ENCODE peak calls at places on chromosome X, in eight cellular contexts. E is RCC 7860, I is NCI-H1105, S is NCI-H1694 treated with DMSO at 0.1 percent for 48 hours, T is GM04504, Z is H9, Y is NCI-H460, W is PC-3. Q is an unnamed sample.

GRCh38 chrX:125004799-125005198 is 314.9 kb upstream of the TEX13C start:
- DNase-seq in Y (peak; percentile 1), S (no peak), I (no peak), E (no peak), T (no peak), Z (no peak), W (peak; percentile 4), Q (no peak)

GRCh38 chrX:56232221-56233082 is at the start of gene KLF8:
- DNase-seq in Z (peak; percentile 77), W (no peak), Y (peak; percentile 6), T (no peak), E (no peak), S (no peak), I (no peak), Q (peak; percentile 54)

GRCh38 chrX:22365460-22365859 is 92.7 kb downstream of the CBLL2 start:
- DNase-seq in T (peak; percentile 24), W (peak; percentile 98), E (peak; percentile 90), S (no peak), Z (no peak), Y (no peak), I (no peak), Q (no peak)

GRCh38 chrX:120790118-120790517 is 85.5 kb downstream of the CT47B1 start:
- DNase-seq in Z (peak; percentile 27), W (peak; percentile 86), E (peak; percentile 22), I (peak; percentile 26), S (peak; percentile 53), T (peak; percentile 61), Y (peak; percentile 60), Q (no peak)

GRCh38 chrX:2614911-2615310 is 76.2 kb upstream of the CD99 start:
- DNase-seq in I (no peak), S (no peak), W (peak; percentile 35), Z (no peak), T (peak; percentile 74), E (no peak), Y (no peak), Q (no peak)

GRCh38 chrX:63746278-63746677 is 38.7 kb downstream of the ARHGEF9 start:
- DNase-seq in E (no peak), Y (no peak), T (no peak), S (no peak), W (no peak), I (no peak), Z (no peak), Q (no peak)

GRCh38 chrX:16160729-16161128 is 6.6 kb upstream of the MAGEB17 start:
- DNase-seq in E (peak; percentile 95), Z (no peak), W (peak; percentile 93), Y (no peak), I (no peak), T (peak; percentile 68), S (no peak), Q (no peak)

GRCh38 chrX:115266300-115266699 is 23.2 kb upstream of the LUZP4 start:
- DNase-seq in Y (no peak), E (no peak), Z (no peak), W (no peak), I (peak; percentile 0), T (no peak), S (no peak), Q (no peak)

GRCh38 chrX:72306085-72306801 is 529 bp upstream of the CITED1 start:
- DNase-seq in T (no peak), Z (no peak), I (no peak), E (no peak), W (peak; percentile 22), Y (no peak), S (peak; percentile 16), Q (peak; percentile 36)

GRCh38 chrX:29824176-29824906 is 391.0 kb upstream of the MAGEB2 start:
- DNase-seq in W (no peak), I (no peak), E (no peak), Y (no peak), S (no peak), T (no peak), Z (no peak), Q (no peak)

GRCh38 chrX:40108959-40109287 is 11.2 kb upstream of the BCOR start:
- DNase-seq in Z (peak; percentile 63), Y (peak; percentile 77), T (peak; percentile 53), W (peak; percentile 79), I (peak; percentile 65), E (peak; percentile 49), S (peak; percentile 62), Q (peak; percentile 79)

Q was measured in activated T-cell treated with anti-CD3 and anti-CD28 coated beads, Interleukin-2, amount 50 U/mL, for 24 hours.